ENCODE peak calls at places on chromosomes 1 and 21, in six cellular contexts. W is heart left ventricle, A is OCI-LY7, C is neuronal stem cell, J is SK-N-SH, I is aorta. P is an unnamed sample.

GRCh38 chr1:43764581-43764980 is 57.2 kb downstream of the ST3GAL3 start:
- DNase-seq in C (no peak), A (no peak), I (no peak), W (peak; percentile 57), J (peak; percentile 34), P (peak; percentile 64)

GRCh38 chr1:201434266-201434665 is 12.7 kb upstream of the TNNI1 start:
- DNase-seq in C (no peak), J (no peak), W (no peak), A (no peak), I (no peak), P (no peak)

GRCh38 chr1:193549067-193549466 is 362.7 kb upstream of the B3GALT2 start:
- DNase-seq in C (no peak), I (no peak), A (no peak), J (no peak), W (no peak), P (no peak)

GRCh38 chr1:112140743-112141142 is 151.3 kb upstream of the KCND3 start:
- DNase-seq in I (no peak), W (no peak), C (no peak), A (no peak), J (no peak), P (no peak)

GRCh38 chr1:66335859-66336640 is 197.9 kb upstream of the SGIP1 start:
- DNase-seq in A (peak; percentile 93), C (no peak), J (no peak), W (peak; percentile 86), I (peak; percentile 85), P (peak; percentile 79)

GRCh38 chr1:115238336-115239147 is 99.5 kb downstream of the NGF start:
- DNase-seq in W (no peak), A (no peak), C (no peak), J (no peak), I (no peak), P (no peak)

GRCh38 chr1:65431111-65431705 is 10.7 kb downstream of the LEPR start:
- DNase-seq in W (no peak), I (no peak), A (peak; percentile 46), J (peak; percentile 47), C (no peak), P (no peak)

GRCh38 chr1:65401612-65402011 is 18.9 kb upstream of the LEPR start:
- DNase-seq in I (no peak), C (no peak), W (no peak), A (no peak), J (no peak), P (no peak)

GRCh38 chr1:239011382-239011781 is 375.0 kb upstream of the CHRM3 start:
- DNase-seq in I (no peak), A (no peak), W (no peak), J (no peak), C (no peak), P (no peak)

GRCh38 chr1:168465942-168466702 is 77.7 kb downstream of the XCL2 start:
- DNase-seq in W (peak; percentile 45), I (peak; percentile 64), C (no peak), A (no peak), J (peak; percentile 25), P (no peak)

GRCh38 chr1:166089804-166090203 is 77.0 kb downstream of the FAM78B start:
- DNase-seq in I (no peak), C (no peak), W (no peak), J (peak; percentile 13), A (no peak), P (no peak)

GRCh38 chr1:183697814-183698590 is 44.9 kb upstream of the APOBEC4 start:
- DNase-seq in I (no peak), C (no peak), A (no peak), J (no peak), W (no peak), P (no peak)

GRCh38 chr21:42453301-42454220 is 42.5 kb downstream of the RSPH1 start:
- DNase-seq in C (no peak), J (no peak), A (no peak), W (no peak), I (no peak), P (no peak)

GRCh38 chr21:36491191-36491916 is 11.4 kb upstream of the CLDN14 start:
- DNase-seq in I (no peak), J (no peak), W (no peak), C (peak; percentile 18), A (no peak), P (no peak)

GRCh38 chr1:26719205-26719604 is 23.4 kb downstream of the ARID1A start:
- DNase-seq in W (no peak), I (no peak), J (no peak), C (no peak), A (no peak), P (no peak)
- H3K4me1 ChIP-seq in W (peaks cover 96% of the 10 kb centered on the region), I (peaks cover 17% of the 10 kb centered on the region), J (peaks cover 34% of the 10 kb centered on the region), C (peaks cover 14% of the 10 kb centered on the region), A (peaks cover 47% of the 10 kb centered on the region), P (peaks cover 23% of the 10 kb centered on the region)

GRCh38 chr1:54542120-54542961 is 5.7 kb upstream of the ACOT11 start:
- DNase-seq in W (peak; percentile 68), A (peak; percentile 42), C (peak; percentile 72), I (peak; percentile 79), J (peak; percentile 86), P (peak; percentile 90)
- H3K4me3 ChIP-seq in W (peak overlapping the region; percentile 59), A (peak overlapping the region; percentile 44), C (peak overlapping the region; percentile 28), I (peak overlapping the region; percentile 69), J (peak overlapping the region; percentile 36), P (peak overlapping the region; percentile 42)

GRCh38 chr1:226541631-226542622 is 6.6 kb upstream of the STUM start:
- DNase-seq in A (no peak), W (peak; percentile 56), J (no peak), I (peak; percentile 57), C (no peak), P (peak; percentile 62)
- H3K4me1 ChIP-seq in A (no peaks in the 10 kb centered on the region), W (peaks cover 41% of the 10 kb centered on the region), J (no peaks in the 10 kb centered on the region), I (no peaks in the 10 kb centered on the region), C (no peaks in the 10 kb centered on the region), P (peaks cover 12% of the 10 kb centered on the region)

GRCh38 chr1:110006516-110006915 is 22.0 kb downstream of the AHCYL1 start:
- DNase-seq in J (no peak), I (no peak), A (no peak), C (no peak), W (no peak), P (no peak)

GRCh38 chr1:110002695-110003094 is 18.1 kb downstream of the AHCYL1 start:
- DNase-seq in I (no peak), A (no peak), C (no peak), W (no peak), J (no peak), P (no peak)

GRCh38 chr1:110005971-110006370 is 21.4 kb downstream of the AHCYL1 start:
- DNase-seq in C (no peak), W (no peak), I (no peak), A (no peak), J (no peak), P (no peak)

GRCh38 chr1:110004583-110004982 is 20.0 kb downstream of the AHCYL1 start:
- DNase-seq in I (no peak), C (no peak), W (no peak), J (no peak), A (no peak), P (no peak)

GRCh38 chr1:110003747-110004428 is 19.3 kb downstream of the AHCYL1 start:
- DNase-seq in C (peak; percentile 29), A (peak; percentile 16), I (peak; percentile 85), W (peak; percentile 78), J (no peak), P (peak; percentile 72)
- H3K4me3 ChIP-seq in C (no peak overlapping the region), A (no peak overlapping the region), I (no peak overlapping the region), W (no peak overlapping the region), J (peak overlapping the region; percentile 20), P (peak overlapping the region; percentile 42)

GRCh38 chr1:207814469-207814868 is 62.6 kb downstream of the CD46 start:
- DNase-seq in J (no peak), C (no peak), W (no peak), I (peak; percentile 47), A (no peak), P (peak; percentile 30)

GRCh38 chr1:207817166-207817565 is 65.3 kb downstream of the CD46 start:
- DNase-seq in I (no peak), W (no peak), J (no peak), A (no peak), C (no peak), P (no peak)

GRCh38 chr1:207813946-207814345 is 62.1 kb downstream of the CD46 start:
- DNase-seq in A (no peak), W (no peak), C (no peak), I (no peak), J (no peak), P (no peak)

GRCh38 chr1:207815466-207815865 is 63.6 kb downstream of the CD46 start:
- DNase-seq in C (no peak), I (no peak), W (no peak), A (no peak), J (no peak), P (no peak)

GRCh38 chr1:207815913-207816312 is 64.1 kb downstream of the CD46 start:
- DNase-seq in A (no peak), W (no peak), J (no peak), I (no peak), C (no peak), P (no peak)
- H3K4me1 ChIP-seq in A (peaks cover 5% of the 10 kb centered on the region), W (peaks cover 93% of the 10 kb centered on the region), J (no peaks in the 10 kb centered on the region), I (peaks cover 5% of the 10 kb centered on the region), C (no peaks in the 10 kb centered on the region), P (peaks cover 56% of the 10 kb centered on the region)

GRCh38 chr1:1889847-1890505 is 911 bp downstream of the GNB1 start:
- DNase-seq in C (no peak), I (peak; percentile 87), W (peak; percentile 68), A (peak; percentile 71), J (peak; percentile 77), P (peak; percentile 88)
- H3K4me3 ChIP-seq in C (peak overlapping the region; percentile 92), I (peak overlapping the region; percentile 97), W (peak overlapping the region; percentile 87), A (peak overlapping the region; percentile 97), J (peak overlapping the region; percentile 86), P (peak overlapping the region; percentile 99)

GRCh38 chr1:89841507-89841906 is 20.7 kb downstream of the LRRC8D start:
- DNase-seq in C (no peak), A (no peak), J (no peak), W (no peak), I (no peak), P (no peak)
- H3K4me1 ChIP-seq in C (peaks cover 5% of the 10 kb centered on the region), A (peaks cover 32% of the 10 kb centered on the region), J (peaks cover 7% of the 10 kb centered on the region), W (peaks cover 18% of the 10 kb centered on the region), I (no peaks in the 10 kb centered on the region), P (no peaks in the 10 kb centered on the region)

GRCh38 chr1:210292276-210292851 is 36.3 kb upstream of the HHAT start:
- DNase-seq in I (peak; percentile 68), J (peak; percentile 80), C (peak; percentile 90), W (peak; percentile 62), A (no peak), P (peak; percentile 86)
- H3K4me3 ChIP-seq in I (peak overlapping the region; percentile 61), J (peak overlapping the region; percentile 45), C (peak overlapping the region; percentile 26), W (peak overlapping the region; percentile 54), A (no peak overlapping the region), P (peak overlapping the region; percentile 47)

GRCh38 chr1:59410457-59410856 is 113.6 kb downstream of the FGGY start:
- DNase-seq in W (no peak), J (no peak), A (no peak), C (no peak), I (no peak), P (no peak)
- H3K4me1 ChIP-seq in W (no peaks in the 10 kb centered on the region), J (no peaks in the 10 kb centered on the region), A (no peaks in the 10 kb centered on the region), C (no peaks in the 10 kb centered on the region), I (peaks cover 3% of the 10 kb centered on the region), P (peaks cover 2% of the 10 kb centered on the region)

GRCh38 chr1:147547065-147547464 is 5.8 kb downstream of the BCL9 start:
- DNase-seq in I (no peak), J (no peak), W (no peak), A (no peak), C (no peak), P (no peak)
- H3K4me3 ChIP-seq in I (no peak overlapping the region), J (no peak overlapping the region), W (no peak overlapping the region), A (no peak overlapping the region), C (no peak overlapping the region), P (no peak overlapping the region)